ENCODE peak calls at places on chromosome 21, in seven cellular contexts. O is adrenal gland, Z is uterus, F is IMR-90, B is stomach, H is heart left ventricle, Q is suprapubic skin. T is an unnamed sample.

GRCh38 chr21:34949499-34949898 is 99.6 kb downstream of the RUNX1 start:
- DNase-seq in H (no peak), Z (no peak), O (no peak), B (no peak), F (no peak), Q (no peak), T (no peak)

GRCh38 chr21:35840197-35840799 is 220.0 kb downstream of the SETD4 start:
- DNase-seq in O (peak), H (peak), F (peak), Q (no peak), Z (peak), B (peak), T (peak)

GRCh38 chr21:26124896-26125295 is 45.7 kb downstream of the APP start:
- DNase-seq in Q (no peak), H (no peak), B (no peak), F (no peak), O (no peak), Z (no peak), T (no peak)

GRCh38 chr21:43305811-43306311 is 121.1 kb downstream of the SIK1 start:
- DNase-seq in F (no peak), H (peak), Z (no peak), Q (peak), B (no peak), O (peak), T (no peak)

GRCh38 chr21:39105341-39105765 is 77.9 kb downstream of the PSMG1 start:
- DNase-seq in F (peak), O (no peak), B (no peak), Q (no peak), H (no peak), Z (no peak), T (no peak)

GRCh38 chr21:28554660-28555475 is 437.8 kb downstream of the LTN1 start:
- DNase-seq in H (no peak), Q (no peak), F (peak), B (no peak), Z (no peak), O (no peak), T (no peak)

GRCh38 chr21:38910390-38911008 is 104.8 kb downstream of the ETS2 start:
- DNase-seq in F (no peak), O (peak), H (no peak), Z (no peak), B (no peak), Q (no peak), T (peak)

GRCh38 chr21:43362306-43362927 is 64.5 kb downstream of the SIK1 start:
- DNase-seq in Q (peak), O (peak), Z (peak), H (peak), F (peak), B (peak), T (peak)

GRCh38 chr21:43306911-43307676 is 119.8 kb downstream of the SIK1 start:
- DNase-seq in H (peak), Z (no peak), F (peak), B (peak), Q (peak), O (peak), T (no peak)

GRCh38 chr21:35198004-35198403 is 148.9 kb upstream of the RUNX1 start:
- DNase-seq in Q (no peak), Z (no peak), B (no peak), H (no peak), O (no peak), F (peak), T (no peak)

GRCh38 chr21:41367598-41368360 is 6.0 kb downstream of the MX2 start:
- DNase-seq in H (no peak), B (no peak), O (no peak), Z (no peak), F (no peak), Q (no peak), T (no peak)

GRCh38 chr21:41364308-41364707 is 2.5 kb downstream of the MX2 start:
- DNase-seq in Q (no peak), F (no peak), H (no peak), Z (no peak), O (no peak), B (no peak), T (no peak)

GRCh38 chr21:41365377-41366107 is 3.7 kb downstream of the MX2 start:
- DNase-seq in B (no peak), F (no peak), Z (no peak), O (no peak), Q (no peak), H (no peak), T (no peak)

GRCh38 chr21:41368361-41369104 is 6.7 kb downstream of the MX2 start:
- DNase-seq in O (no peak), Q (no peak), F (no peak), Z (no peak), B (no peak), H (no peak), T (no peak)

DNA sequence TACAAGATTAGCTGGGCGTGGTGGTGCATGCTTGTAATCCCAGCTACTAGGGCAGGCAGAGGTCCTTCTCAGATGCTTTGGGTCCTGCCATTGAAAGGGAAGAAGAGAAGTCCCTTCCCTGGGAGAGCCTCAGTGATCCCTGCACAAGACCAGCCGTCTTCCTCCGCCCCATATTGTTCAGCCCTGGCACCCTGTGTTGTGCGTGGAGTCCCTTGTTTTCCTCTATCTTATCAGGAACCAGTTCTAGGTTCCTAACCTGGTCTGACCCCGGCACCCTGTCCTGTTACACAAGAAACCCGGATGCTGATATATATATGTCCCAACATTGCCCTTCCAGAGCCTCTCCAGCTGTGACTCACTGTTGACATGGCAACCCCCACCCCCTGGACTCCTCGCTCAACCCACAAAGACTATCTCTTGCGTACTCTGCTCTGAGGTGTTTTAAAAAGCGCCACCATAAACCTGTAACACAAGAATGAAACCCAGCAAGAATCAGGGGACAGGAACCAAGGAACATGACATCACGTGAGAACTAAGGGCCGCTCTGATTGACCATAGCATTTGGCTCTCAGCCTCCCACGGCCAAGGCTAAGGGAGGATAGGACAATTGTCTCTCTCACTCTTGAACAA is 4.8 kb downstream of the MX2 start:
- DNase-seq in F (peak), Z (no peak), O (no peak), H (no peak), B (peak), Q (no peak), T (no peak)
- TF ChIP-seq POLR2A in F (no peak), Z (no peak), O (no peak), H (no peak), B (no peak), Q (no peak), T (no peak)

DNA sequence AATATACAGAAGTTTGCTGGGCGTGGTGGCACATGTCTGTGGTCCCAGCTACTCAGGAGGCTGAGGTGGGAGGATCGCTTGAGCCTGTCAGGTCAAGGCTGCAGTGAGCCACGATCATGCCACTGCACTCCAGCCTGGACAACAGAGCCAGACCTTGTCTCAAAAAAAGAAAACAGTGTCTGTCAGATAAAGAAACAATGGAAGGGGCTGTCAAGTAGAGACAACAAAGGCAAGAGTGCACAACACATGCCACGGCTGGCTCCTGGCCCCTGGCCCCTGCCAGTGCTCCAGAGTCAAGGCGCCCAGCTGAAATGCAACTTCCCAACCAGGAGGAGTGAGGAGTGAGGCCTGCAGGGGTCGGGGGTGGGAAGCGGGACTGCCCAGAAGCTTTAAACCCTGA is 32.6 kb downstream of the PRDM15 start:
- DNase-seq in B (no peak), H (no peak), F (no peak), Q (no peak), O (no peak), Z (no peak), T (no peak)
- H3K27ac ChIP-seq in B (no peak), H (no peak), F (no peak), Q (no peak), O (no peak), Z (no peak), T (no peak)

GRCh38 chr21:37873655-37874054 is 42.6 kb downstream of the KCNJ6 start:
- DNase-seq in H (no peak), Z (no peak), O (no peak), F (peak), Q (no peak), B (no peak), T (no peak)
- TF ChIP-seq CTCF in H (no peak), Z (no peak), O (no peak), F (peak), Q (no peak), B (no peak), T (no peak)

DNA sequence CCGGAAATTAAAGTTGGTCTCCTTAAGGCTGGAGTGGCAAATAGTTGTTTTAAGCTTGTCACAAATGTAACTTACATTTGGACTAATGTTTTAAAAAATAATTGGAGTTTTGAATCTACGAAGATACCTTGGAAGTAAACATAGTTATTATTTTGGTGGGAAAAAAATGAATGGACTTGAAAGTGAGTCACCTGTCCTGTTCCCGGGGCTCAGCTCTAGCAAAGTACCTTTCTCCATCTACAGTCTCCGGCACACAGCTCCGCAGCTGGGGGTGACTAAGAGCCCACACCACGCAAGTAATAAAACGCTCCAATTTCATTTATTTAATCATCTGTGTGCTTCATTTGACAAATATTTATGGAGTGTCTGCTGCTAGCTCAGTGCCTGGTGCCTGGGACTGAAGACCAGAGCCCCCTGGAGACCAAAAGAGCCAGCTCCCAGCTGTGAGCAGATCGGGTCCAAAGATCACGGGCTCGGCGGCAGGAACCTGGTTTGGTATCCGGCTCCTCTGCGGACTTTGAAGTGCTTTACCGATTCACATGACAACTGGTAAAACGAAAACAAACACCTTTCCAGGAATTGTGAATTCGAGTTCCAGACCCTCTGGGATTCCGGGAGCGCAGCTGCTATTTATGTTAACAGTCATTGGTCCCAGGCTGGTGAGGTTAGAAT is 1.7 kb upstream of the RIPK4 start:
- DNase-seq in B (peak), Z (no peak), Q (peak), H (no peak), F (peak), O (no peak), T (peak)
- TF ChIP-seq POLR2A in B (no peak), Z (no peak), Q (no peak), H (no peak), F (peak), O (no peak), T (no peak)

DNA sequence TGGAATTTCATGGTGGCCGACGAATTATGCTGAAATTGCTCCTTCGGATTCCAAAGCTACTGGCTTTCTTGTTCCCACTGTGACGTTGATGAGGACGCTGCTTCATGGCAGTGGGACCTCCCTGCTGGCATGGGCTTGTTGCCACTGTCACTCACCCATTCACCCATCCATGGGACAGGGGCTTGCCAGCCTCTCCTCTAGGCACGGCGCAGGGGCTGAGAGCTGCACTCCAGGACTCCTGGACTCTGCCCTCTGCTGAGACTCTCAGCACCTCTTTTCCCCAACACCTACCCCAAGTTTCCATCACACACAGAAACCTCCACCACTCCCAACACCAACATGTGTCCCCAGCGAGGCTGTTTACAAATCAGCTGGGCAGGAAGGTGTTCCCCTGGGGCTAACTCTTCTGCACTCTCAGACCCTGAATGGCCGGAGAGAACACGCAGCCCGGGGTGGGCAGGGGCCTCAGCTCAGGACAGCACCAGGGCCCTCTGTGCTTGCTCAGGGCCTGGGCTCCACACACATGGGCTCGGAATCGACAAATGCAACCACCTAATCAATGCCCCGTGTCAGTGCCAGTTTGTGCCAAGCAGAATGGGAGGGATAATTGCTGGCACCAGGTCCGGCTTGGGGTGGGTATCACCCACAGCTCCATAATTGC is 3.1 kb downstream of the ITGB2 start:
- DNase-seq in Q (no peak), F (no peak), B (no peak), O (no peak), Z (no peak), H (no peak), T (no peak)
- H3K27ac ChIP-seq in Q (no peak), F (no peak), B (no peak), O (no peak), Z (no peak), H (peak), T (no peak)

GRCh38 chr21:27363719-27364479 is 397.0 kb upstream of the ADAMTS5 start:
- DNase-seq in F (peak), H (no peak), O (no peak), Q (no peak), B (no peak), Z (no peak), T (no peak)

GRCh38 chr21:27365394-27365793 is 398.5 kb upstream of the ADAMTS5 start:
- DNase-seq in H (no peak), B (no peak), Z (no peak), Q (no peak), F (peak), O (no peak), T (no peak)

GRCh38 chr21:27359141-27359540 is 392.3 kb upstream of the ADAMTS5 start:
- DNase-seq in B (no peak), O (no peak), Q (no peak), Z (no peak), H (no peak), F (peak), T (no peak)

GRCh38 chr21:27366846-27367245 is 400.0 kb upstream of the ADAMTS5 start:
- DNase-seq in Q (no peak), O (no peak), B (no peak), H (no peak), F (peak), Z (no peak), T (no peak)

DNA sequence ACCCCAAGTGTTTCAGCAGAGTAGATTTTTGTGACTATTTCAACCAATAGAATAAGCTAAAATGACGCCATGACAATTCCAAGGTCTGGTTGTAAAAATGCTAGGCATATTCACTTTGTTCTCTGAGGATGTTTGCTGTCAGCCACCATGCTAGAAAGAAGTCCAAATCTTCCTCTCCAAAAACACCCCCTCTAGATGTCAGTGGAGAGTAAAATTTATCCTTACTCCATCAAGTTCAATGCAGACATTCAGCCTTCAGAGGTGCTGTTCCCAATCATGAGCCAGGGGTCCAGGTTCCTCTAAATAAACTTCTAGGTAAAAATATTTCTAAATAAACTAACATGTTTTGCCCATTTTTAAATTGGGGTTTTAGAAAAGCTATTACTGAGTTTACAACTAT is 395.4 kb upstream of the ADAMTS5 start:
- DNase-seq in B (no peak), Z (no peak), H (no peak), Q (no peak), O (no peak), F (no peak), T (no peak)
- TF ChIP-seq CTCF in B (no peak), Z (no peak), H (peak), Q (no peak), O (no peak), F (peak), T (no peak)

GRCh38 chr21:32278518-32279376 is at the start of gene MIS18A:
- DNase-seq in F (peak), H (peak), Q (peak), O (peak), B (peak), Z (peak), T (peak)
- TF ChIP-seq POLR2A in F (peak), H (peak), Q (no peak), O (no peak), B (no peak), Z (peak), T (peak)

GRCh38 chr21:45997495-45998275 is 16.1 kb downstream of the COL6A1 start:
- DNase-seq in Q (peak), F (no peak), O (peak), B (no peak), H (peak), Z (peak), T (no peak)
- H3K27ac ChIP-seq in Q (no peak), F (peak), O (no peak), B (peak), H (no peak), Z (peak), T (no peak)

GRCh38 chr21:31780944-31781343 is 49.0 kb upstream of the SCAF4 start:
- DNase-seq in F (no peak), O (no peak), H (no peak), Q (no peak), Z (no peak), B (no peak), T (no peak)
- TF ChIP-seq CTCF in F (no peak), O (no peak), H (no peak), Q (peak), Z (no peak), B (no peak), T (no peak)